ENCODE peak calls at places on chromosomes 11 and 22, in four cellular contexts. One of them, this sample, is unnamed.

GRCh38 chr22:22508274-22509176 is at the start of gene ZNF280B:
- DNase-seq in Calu3: peak
- DNase-seq in NCI-H460: peak
- DNase-seq in HFF-Myc: peak
- DNase-seq in this sample: peak

GRCh38 chr11:131914299-131914902 is 544.0 kb downstream of the NTM start:
- DNase-seq in Calu3: no peak
- DNase-seq in NCI-H460: no peak
- DNase-seq in HFF-Myc: no peak
- DNase-seq in this sample: peak

GRCh38 chr22:28714043-28714442 is 27.6 kb downstream of the CHEK2 start:
- DNase-seq in Calu3: no peak
- DNase-seq in NCI-H460: peak
- DNase-seq in HFF-Myc: no peak
- DNase-seq in this sample: no peak

GRCh38 chr11:65560555-65561418 is 2.6 kb upstream of the LTBP3 start:
- DNase-seq in Calu3: no peak
- DNase-seq in NCI-H460: no peak
- DNase-seq in HFF-Myc: no peak
- DNase-seq in this sample: no peak

GRCh38 chr22:38317995-38318715 is 922 bp upstream of the CSNK1E start:
- DNase-seq in Calu3: peak
- DNase-seq in NCI-H460: peak
- DNase-seq in HFF-Myc: peak
- DNase-seq in this sample: peak

GRCh38 chr22:46143491-46144147 is 6.7 kb upstream of the PPARA start:
- DNase-seq in Calu3: no peak
- DNase-seq in NCI-H460: no peak
- DNase-seq in HFF-Myc: no peak
- DNase-seq in this sample: no peak

GRCh38 chr11:44814881-44815592 is 88.3 kb downstream of the TSPAN18 start:
- DNase-seq in Calu3: no peak
- DNase-seq in NCI-H460: no peak
- DNase-seq in HFF-Myc: no peak
- DNase-seq in this sample: peak

GRCh38 chr22:18056161-18056666 is 21.6 kb upstream of the PEX26 start:
- DNase-seq in Calu3: peak
- DNase-seq in NCI-H460: no peak
- DNase-seq in HFF-Myc: peak
- DNase-seq in this sample: peak

GRCh38 chr22:28034760-28035401 is 115.8 kb upstream of the PITPNB start:
- DNase-seq in Calu3: no peak
- DNase-seq in NCI-H460: no peak
- DNase-seq in HFF-Myc: peak
- DNase-seq in this sample: peak

GRCh38 chr11:18709414-18709813 is 10.8 kb downstream of the TMEM86A start:
- DNase-seq in Calu3: no peak
- DNase-seq in NCI-H460: no peak
- DNase-seq in HFF-Myc: no peak
- DNase-seq in this sample: no peak

GRCh38 chr22:22865311-22866072 is 22.1 kb upstream of the IGLL5 start:
- DNase-seq in Calu3: no peak
- DNase-seq in NCI-H460: no peak
- DNase-seq in HFF-Myc: no peak
- DNase-seq in this sample: no peak

GRCh38 chr11:80285076-80285790 is 844.4 kb upstream of the TENM4 start:
- DNase-seq in Calu3: no peak
- DNase-seq in NCI-H460: no peak
- DNase-seq in HFF-Myc: no peak
- DNase-seq in this sample: no peak

GRCh38 chr11:90222152-90222458 is 744 bp downstream of the CHORDC1 start:
- DNase-seq in Calu3: no peak
- DNase-seq in NCI-H460: no peak
- DNase-seq in HFF-Myc: no peak
- DNase-seq in this sample: peak

GRCh38 chr11:88178211-88178610 is 3.0 kb upstream of the RAB38 start:
- DNase-seq in Calu3: no peak
- DNase-seq in NCI-H460: no peak
- DNase-seq in HFF-Myc: no peak
- DNase-seq in this sample: no peak

GRCh38 chr22:47192651-47193437 is 430.4 kb downstream of the TBC1D22A start:
- DNase-seq in Calu3: peak
- DNase-seq in NCI-H460: peak
- DNase-seq in HFF-Myc: no peak
- DNase-seq in this sample: no peak

GRCh38 chr11:20003357-20003756 is 156.9 kb downstream of the DBX1 start:
- DNase-seq in Calu3: peak
- DNase-seq in NCI-H460: no peak
- DNase-seq in HFF-Myc: no peak
- DNase-seq in this sample: peak

GRCh38 chr11:45093761-45094455 is 52.5 kb upstream of the PRDM11 start:
- DNase-seq in Calu3: no peak
- DNase-seq in NCI-H460: no peak
- DNase-seq in HFF-Myc: no peak
- DNase-seq in this sample: no peak

GRCh38 chr11:67384851-67385366 is 6.9 kb upstream of the RAD9A start:
- DNase-seq in Calu3: no peak
- DNase-seq in NCI-H460: no peak
- DNase-seq in HFF-Myc: no peak
- DNase-seq in this sample: peak

GRCh38 chr11:104057908-104058307 is 21.5 kb downstream of the DDI1 start:
- DNase-seq in Calu3: no peak
- DNase-seq in NCI-H460: no peak
- DNase-seq in HFF-Myc: no peak
- DNase-seq in this sample: no peak

GRCh38 chr11:2976289-2977063 is 15.7 kb downstream of the NAP1L4 start:
- DNase-seq in Calu3: no peak
- DNase-seq in NCI-H460: no peak
- DNase-seq in HFF-Myc: no peak
- DNase-seq in this sample: no peak

GRCh38 chr22:49847751-49848689 is 5.6 kb upstream of the ZBED4 start:
- DNase-seq in Calu3: no peak
- DNase-seq in NCI-H460: no peak
- DNase-seq in HFF-Myc: no peak
- DNase-seq in this sample: no peak

GRCh38 chr11:35486934-35487333 is 38.5 kb downstream of the PAMR1 start:
- DNase-seq in Calu3: no peak
- DNase-seq in NCI-H460: no peak
- DNase-seq in HFF-Myc: no peak
- DNase-seq in this sample: no peak

GRCh38 chr11:9651899-9652748 is 11.8 kb upstream of the SWAP70 start:
- DNase-seq in Calu3: no peak
- DNase-seq in NCI-H460: no peak
- DNase-seq in HFF-Myc: no peak
- DNase-seq in this sample: no peak

GRCh38 chr11:772429-773390 is 4.6 kb downstream of the GATD1 start:
- DNase-seq in Calu3: no peak
- DNase-seq in NCI-H460: no peak
- DNase-seq in HFF-Myc: no peak
- DNase-seq in this sample: no peak

GRCh38 chr11:120235024-120235628 is 4.8 kb upstream of the POU2F3 start:
- DNase-seq in Calu3: peak
- DNase-seq in NCI-H460: peak
- DNase-seq in HFF-Myc: no peak
- DNase-seq in this sample: peak

GRCh38 chr22:49291169-49291568 is 536.5 kb downstream of the BRD1 start:
- DNase-seq in Calu3: no peak
- DNase-seq in NCI-H460: no peak
- DNase-seq in HFF-Myc: no peak
- DNase-seq in this sample: no peak

GRCh38 chr11:2250485-2250884 is 19.9 kb downstream of the ASCL2 start:
- DNase-seq in Calu3: no peak
- DNase-seq in NCI-H460: no peak
- DNase-seq in HFF-Myc: no peak
- DNase-seq in this sample: no peak

GRCh38 chr22:36365020-36365411 is 22.8 kb downstream of the MYH9 start:
- DNase-seq in Calu3: peak
- DNase-seq in NCI-H460: peak
- DNase-seq in HFF-Myc: peak
- DNase-seq in this sample: peak

GRCh38 chr11:107275632-107276031 is 182.0 kb downstream of the CWF19L2 start:
- DNase-seq in Calu3: no peak
- DNase-seq in NCI-H460: no peak
- DNase-seq in HFF-Myc: no peak
- DNase-seq in this sample: peak

GRCh38 chr11:1498262-1498661 is 11.7 kb upstream of the MOB2 start:
- DNase-seq in Calu3: no peak
- DNase-seq in NCI-H460: no peak
- DNase-seq in HFF-Myc: no peak
- DNase-seq in this sample: no peak

GRCh38 chr22:38872831-38873248 is 824 bp upstream of the CBX6 start:
- DNase-seq in Calu3: no peak
- DNase-seq in NCI-H460: no peak
- DNase-seq in HFF-Myc: no peak
- DNase-seq in this sample: no peak

GRCh38 chr11:64070301-64070656 is 34.5 kb downstream of the FLRT1 start:
- DNase-seq in Calu3: no peak
- DNase-seq in NCI-H460: no peak
- DNase-seq in HFF-Myc: no peak
- DNase-seq in this sample: no peak

GRCh38 chr11:64355078-64355940 is 3.7 kb upstream of the RPS6KA4 start:
- DNase-seq in Calu3: peak
- DNase-seq in NCI-H460: peak
- DNase-seq in HFF-Myc: peak
- DNase-seq in this sample: peak

GRCh38 chr11:67027483-67027930 is 4.6 kb downstream of the SYT12 start:
- DNase-seq in Calu3: peak
- DNase-seq in NCI-H460: no peak
- DNase-seq in HFF-Myc: no peak
- DNase-seq in this sample: peak

GRCh38 chr11:68763926-68764657 is 12.8 kb upstream of the TESMIN start:
- DNase-seq in Calu3: no peak
- DNase-seq in NCI-H460: no peak
- DNase-seq in HFF-Myc: no peak
- DNase-seq in this sample: no peak

GRCh38 chr11:116376547-116376946 is 396.2 kb downstream of the BUD13 start:
- DNase-seq in Calu3: no peak
- DNase-seq in NCI-H460: no peak
- DNase-seq in HFF-Myc: no peak
- DNase-seq in this sample: no peak

This sample was measured in epithelial cell of esophagus.